ENCODE peak calls at places on chromosomes 16 and 17, in seven cellular contexts. C is breast epithelium, Q is GM12878, E is transverse colon, Y is sigmoid colon, B is spleen, N is HCT116. I is an unnamed sample.

GRCh38 chr16:56303880-56304279 is 112.6 kb downstream of the GNAO1 start:
- DNase-seq in C (no peak), Q (no peak), E (no peak), Y (no peak), B (peak; percentile 47), N (no peak), I (no peak)

GRCh38 chr16:79601092-79601977 is 798 bp upstream of the MAF start:
- DNase-seq in C (peak; percentile 31), Q (no peak), E (peak; percentile 72), Y (peak; percentile 83), B (peak; percentile 85), N (no peak), I (no peak)

GRCh38 chr17:32609085-32609484 is 122.3 kb downstream of the CDK5R1 start:
- DNase-seq in C (peak; percentile 58), Q (peak; percentile 59), E (peak; percentile 46), Y (no peak), B (peak; percentile 92), N (peak; percentile 31), I (no peak)

GRCh38 chr17:77352441-77352840 is 211.7 kb downstream of the SEC14L1 start:
- DNase-seq in C (no peak), Q (no peak), E (no peak), Y (peak; percentile 62), B (no peak), N (no peak), I (peak; percentile 47)

GRCh38 chr16:49019081-49019633 is 262.5 kb downstream of the CBLN1 start:
- DNase-seq in C (no peak), Q (no peak), E (no peak), Y (no peak), B (no peak), N (no peak), I (peak; percentile 62)

GRCh38 chr17:282000-282911 is 70.4 kb downstream of the RPH3AL start:
- DNase-seq in C (no peak), Q (no peak), E (no peak), Y (peak; percentile 40), B (peak; percentile 16), N (no peak), I (no peak)

GRCh38 chr17:44932526-44933097 is 15.0 kb downstream of the KIF18B start:
- DNase-seq in C (no peak), Q (no peak), E (no peak), Y (peak; percentile 38), B (peak; percentile 39), N (no peak), I (no peak)

GRCh38 chr17:41037853-41038350 is 3.2 kb upstream of the KRTAP1-3 start:
- DNase-seq in C (no peak), Q (no peak), E (no peak), Y (no peak), B (no peak), N (no peak), I (no peak)

GRCh38 chr17:40556198-40556661 is 9.0 kb downstream of the CCR7 start:
- DNase-seq in C (no peak), Q (no peak), E (no peak), Y (no peak), B (no peak), N (no peak), I (no peak)

GRCh38 chr16:10103096-10103495 is 79.1 kb downstream of the GRIN2A start:
- DNase-seq in C (no peak), Q (no peak), E (no peak), Y (no peak), B (no peak), N (no peak), I (no peak)

GRCh38 chr17:42051013-42051400 is 606 bp upstream of the C17orf113 start:
- DNase-seq in C (no peak), Q (no peak), E (no peak), Y (no peak), B (no peak), N (no peak), I (no peak)

GRCh38 chr16:3816326-3816725 is 64.2 kb downstream of the CREBBP start:
- DNase-seq in C (no peak), Q (no peak), E (no peak), Y (no peak), B (no peak), N (no peak), I (no peak)

GRCh38 chr16:89120921-89121351 is 27.3 kb downstream of the ACSF3 start:
- DNase-seq in C (no peak), Q (no peak), E (no peak), Y (no peak), B (peak; percentile 85), N (no peak), I (no peak)

GRCh38 chr17:78583091-78583490 is 5.9 kb upstream of the DNAH17 start:
- DNase-seq in C (no peak), Q (no peak), E (no peak), Y (no peak), B (peak; percentile 32), N (peak; percentile 44), I (no peak)

GRCh38 chr16:70349783-70350182 is 3.1 kb downstream of the DDX19A start:
- DNase-seq in C (no peak), Q (no peak), E (no peak), Y (no peak), B (no peak), N (no peak), I (no peak)

GRCh38 chr16:14409563-14409962 is 220.5 kb downstream of the PARN start:
- DNase-seq in C (no peak), Q (no peak), E (peak; percentile 47), Y (peak; percentile 92), B (no peak), N (no peak), I (no peak)

GRCh38 chr17:9890124-9890523 is 14.9 kb downstream of the RCVRN start:
- DNase-seq in C (no peak), Q (no peak), E (no peak), Y (no peak), B (no peak), N (peak; percentile 43), I (no peak)

GRCh38 chr17:9729034-9729650 is 62.2 kb downstream of the DHRS7C start:
- DNase-seq in C (peak; percentile 18), Q (peak; percentile 8), E (no peak), Y (no peak), B (no peak), N (peak; percentile 23), I (no peak)

GRCh38 chr16:77285676-77286075 is 86.5 kb downstream of the SYCE1L start:
- DNase-seq in C (no peak), Q (no peak), E (no peak), Y (no peak), B (no peak), N (no peak), I (no peak)

GRCh38 chr17:21096874-21097273 is 29.9 kb upstream of the DHRS7B start:
- DNase-seq in C (no peak), Q (no peak), E (no peak), Y (no peak), B (no peak), N (no peak), I (no peak)

GRCh38 chr17:40086150-40087044 is 14.0 kb downstream of the NR1D1 start:
- DNase-seq in C (no peak), Q (no peak), E (peak; percentile 69), Y (no peak), B (peak; percentile 88), N (no peak), I (no peak)

GRCh38 chr16:8660841-8661301 is 13.5 kb upstream of the ABAT start:
- DNase-seq in C (no peak), Q (no peak), E (peak; percentile 73), Y (peak; percentile 74), B (peak; percentile 87), N (peak; percentile 62), I (no peak)

DNA sequence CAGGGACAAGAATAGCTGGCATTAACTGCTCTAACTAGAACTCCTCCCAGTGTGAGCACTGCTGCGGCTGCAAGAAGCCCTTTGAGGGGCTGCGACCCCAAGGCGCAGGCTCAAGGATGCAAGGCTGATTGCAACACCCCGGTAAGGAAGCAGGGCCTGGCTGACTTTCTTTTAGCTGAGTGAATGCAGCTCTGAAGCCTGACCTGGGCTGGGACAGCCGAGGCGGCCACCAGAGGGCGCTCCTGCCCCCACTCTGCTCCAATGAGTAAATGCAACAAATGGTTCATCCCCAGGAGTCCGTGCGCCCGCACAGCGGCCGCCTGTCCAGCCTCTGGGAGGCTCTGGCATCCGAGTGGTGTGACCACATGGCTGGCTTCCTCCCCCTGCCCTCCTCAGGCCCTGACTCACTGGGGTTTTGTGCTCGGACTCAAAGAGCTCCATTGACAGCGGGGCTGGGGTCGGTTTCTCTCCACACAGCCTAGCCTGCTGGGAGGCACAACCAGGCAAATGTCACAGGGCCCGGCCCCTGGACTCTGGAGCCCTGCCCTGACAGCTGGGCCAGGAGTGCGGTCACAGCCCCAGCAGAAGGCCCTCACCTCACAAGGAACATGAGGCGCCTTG is at the start of gene SMIM5:
- DNase-seq in C (peak; percentile 77), Q (no peak), E (peak; percentile 90), Y (peak; percentile 95), B (peak; percentile 95), N (peak; percentile 63), I (peak; percentile 96)
- TF ChIP-seq POLR2A in C (no peak), Q (no peak), E (peak; percentile 21), Y (no peak), B (no peak), N (no peak), I (no peak)

GRCh38 chr16:20300312-20301097 is 26.8 kb downstream of the GP2 start:
- DNase-seq in C (no peak), Q (peak; percentile 46), E (peak; percentile 43), Y (no peak), B (no peak), N (peak; percentile 42), I (no peak)
- TF ChIP-seq CTCF in C (peak; percentile 10), Q (peak; percentile 87), E (peak; percentile 67), Y (no peak), B (peak; percentile 70), N (peak; percentile 85), I (no peak)

DNA sequence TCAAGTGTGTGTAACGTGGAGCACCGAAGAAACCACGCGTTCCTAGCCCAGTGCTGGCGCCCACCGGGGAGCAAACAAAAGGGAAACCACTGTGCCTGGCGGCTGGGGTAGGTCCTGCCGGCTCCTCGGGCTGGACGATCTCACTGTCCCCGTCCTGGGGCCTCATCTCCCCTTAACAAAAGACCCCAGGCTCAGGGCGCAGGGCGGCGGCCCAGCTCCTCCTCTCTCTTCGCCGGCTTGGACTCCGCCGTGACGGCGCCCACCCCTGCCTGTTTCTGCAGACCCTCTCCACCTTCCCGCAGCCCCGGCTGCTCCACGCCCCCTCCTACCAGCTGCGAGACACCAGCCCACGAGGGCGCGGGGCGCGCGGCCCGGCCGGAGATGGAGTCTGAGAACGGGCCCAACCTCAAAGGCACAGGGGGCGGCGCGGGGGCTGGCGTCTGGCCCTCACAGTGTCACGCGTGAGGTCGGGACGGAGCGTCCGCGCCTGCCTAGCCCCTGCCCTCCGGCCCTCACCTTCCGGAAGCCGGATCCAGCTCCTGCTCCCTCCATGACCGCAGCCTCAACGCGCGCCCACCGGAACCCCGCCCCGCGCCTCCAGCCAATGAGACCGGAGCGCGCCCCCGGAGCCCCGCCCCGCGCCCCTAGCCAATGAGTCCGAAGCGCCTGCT is at the start of gene CENPX:
- DNase-seq in C (no peak), Q (no peak), E (no peak), Y (no peak), B (peak; percentile 87), N (no peak), I (no peak)
- TF ChIP-seq POLR2AphosphoS5 in C (no peak), Q (peak; percentile 37), E (peak; percentile 81), Y (peak; percentile 73), B (peak; percentile 77), N (peak; percentile 87), I (peak; percentile 67)

GRCh38 chr17:74769856-74770497 is 6.2 kb downstream of the NAT9 start:
- DNase-seq in C (no peak), Q (no peak), E (no peak), Y (no peak), B (no peak), N (no peak), I (no peak)
- TF ChIP-seq POLR2A in C (no peak), Q (no peak), E (no peak), Y (no peak), B (no peak), N (no peak), I (no peak)

GRCh38 chr16:2090819-2091721 is 43.3 kb downstream of the TSC2 start:
- DNase-seq in C (no peak), Q (no peak), E (peak; percentile 93), Y (no peak), B (no peak), N (peak; percentile 66), I (no peak)
- TF ChIP-seq CTCF in C (no peak), Q (no peak), E (peak; percentile 73), Y (no peak), B (peak; percentile 33), N (peak; percentile 55), I (no peak)